ENCODE peak calls at places on chromosomes 6 and 20, in seven cellular contexts. L is fibroblast of mammary gland, P is upper lobe of right lung, Q is left ventricle myocardium inferior, U is uterus, C is ovary, F is Peyer's patch. W is an unnamed sample.
A peak's percentile ranks its signal among the peaks of the same experiment; 100 is the strongest.

GRCh38 chr6:167932468-167933276 is 64.8 kb upstream of the KIF25 start:
- DNase-seq in U (no peak), C (no peak), F (no peak), P (no peak), Q (no peak), L (peak; percentile 31), W (no peak)

GRCh38 chr20:43187476-43188233 is 2.1 kb downstream of the PTPRT start:
- DNase-seq in P (peak; percentile 84), Q (peak; percentile 68), C (peak; percentile 70), L (peak; percentile 58), F (peak; percentile 76), U (peak; percentile 60), W (no peak)

GRCh38 chr6:36621371-36621855 is 27.3 kb downstream of the SRSF3 start:
- DNase-seq in U (no peak), P (peak; percentile 27), Q (no peak), F (peak; percentile 59), C (no peak), L (no peak), W (no peak)

GRCh38 chr20:53981752-53982437 is 88.5 kb downstream of the BCAS1 start:
- DNase-seq in U (no peak), C (no peak), F (no peak), L (peak; percentile 65), Q (no peak), P (no peak), W (no peak)

GRCh38 chr20:14777571-14777970 is 440.2 kb upstream of the FLRT3 start:
- DNase-seq in U (no peak), L (no peak), C (no peak), P (no peak), Q (no peak), F (no peak), W (no peak)

GRCh38 chr6:132490024-132490423 is 22.9 kb downstream of the STX7 start:
- DNase-seq in F (no peak), C (no peak), U (no peak), Q (no peak), L (peak; percentile 62), P (no peak), W (peak; percentile 53)

GRCh38 chr20:41138527-41139226 is 1.3 kb downstream of the PLCG1 start:
- DNase-seq in U (no peak), Q (no peak), C (peak; percentile 42), F (peak; percentile 61), L (no peak), P (peak; percentile 56), W (no peak)

GRCh38 chr6:105591053-105591452 is 188.2 kb upstream of the PREP start:
- DNase-seq in Q (no peak), U (no peak), C (no peak), L (peak; percentile 57), F (no peak), P (no peak), W (no peak)

GRCh38 chr6:5499644-5500306 is 238.5 kb downstream of the FARS2 start:
- DNase-seq in L (peak; percentile 87), U (no peak), C (no peak), Q (no peak), P (no peak), F (no peak), W (no peak)

GRCh38 chr6:4804095-4804494 is 27.9 kb downstream of the CDYL start:
- DNase-seq in F (no peak), L (peak; percentile 82), Q (no peak), C (no peak), P (no peak), U (no peak), W (no peak)

GRCh38 chr6:3318226-3318625 is 59.5 kb downstream of the PSMG4 start:
- DNase-seq in C (no peak), P (no peak), L (no peak), U (no peak), F (no peak), Q (no peak), W (no peak)

GRCh38 chr20:57083072-57083471 is 183.4 kb downstream of the BMP7 start:
- DNase-seq in U (no peak), F (no peak), L (no peak), P (no peak), C (no peak), Q (no peak), W (no peak)

GRCh38 chr6:161792887-161793286 is 519.0 kb upstream of the AGPAT4 start:
- DNase-seq in C (no peak), U (no peak), Q (no peak), F (no peak), P (no peak), L (no peak), W (no peak)

GRCh38 chr6:11785449-11785951 is 6.9 kb upstream of the ADTRP start:
- DNase-seq in U (no peak), Q (no peak), C (no peak), F (no peak), L (no peak), P (no peak), W (no peak)

GRCh38 chr6:10399451-10399850 is 15.4 kb downstream of the TFAP2A start:
- DNase-seq in P (no peak), C (no peak), Q (no peak), L (no peak), U (no peak), F (no peak), W (no peak)

GRCh38 chr6:4351857-4352669 is 216.7 kb upstream of the ECI2 start:
- DNase-seq in U (peak; percentile 75), L (peak; percentile 94), F (no peak), Q (peak; percentile 74), C (peak; percentile 46), P (no peak), W (no peak)

GRCh38 chr6:56772737-56773184 is 130.1 kb upstream of the DST start:
- DNase-seq in F (no peak), P (no peak), Q (peak; percentile 47), L (peak; percentile 88), U (no peak), C (no peak), W (no peak)
- TF ChIP-seq CTCF in F (no peak), P (no peak), Q (no peak), L (no peak), U (no peak), C (no peak), W (no peak)

DNA sequence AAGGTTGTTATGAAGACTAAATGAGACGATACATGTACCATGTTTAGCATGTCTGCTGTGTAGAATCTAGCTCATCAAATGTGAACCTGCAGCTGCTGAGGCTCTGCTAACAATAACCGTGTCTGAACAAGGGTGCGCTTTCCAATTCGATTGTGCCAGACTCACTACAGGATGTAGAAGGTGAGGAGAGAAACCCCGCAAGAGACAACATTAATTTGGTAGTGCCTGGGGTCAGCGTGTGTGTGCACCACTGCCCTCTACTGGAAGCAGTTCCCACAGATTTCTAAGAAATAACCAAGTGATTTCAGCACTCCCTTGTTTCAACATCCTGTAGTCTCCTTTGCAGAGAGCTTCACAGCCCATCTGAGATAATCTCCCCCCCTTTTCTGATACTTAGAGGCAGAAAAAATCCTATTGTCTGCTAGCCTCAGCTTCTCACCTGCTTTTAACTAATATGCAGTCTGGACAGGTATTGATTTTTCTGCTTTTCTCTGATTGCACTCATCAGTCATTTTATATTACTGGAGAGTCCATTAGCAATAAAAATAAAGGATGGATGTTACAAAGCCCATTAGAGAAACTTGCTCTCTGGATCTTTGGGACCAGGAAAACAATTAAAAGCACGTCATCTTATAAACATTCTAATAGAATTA is 96.7 kb upstream of the BACH2 start:
- DNase-seq in U (peak; percentile 56), P (no peak), L (peak; percentile 75), F (no peak), Q (no peak), C (peak; percentile 62), W (no peak)
- TF ChIP-seq CTCF in U (peak; percentile 77), P (peak; percentile 85), L (peak; percentile 85), F (peak; percentile 70), Q (peak; percentile 86), C (peak; percentile 79), W (peak; percentile 75)

GRCh38 chr6:78781001-78781400 is 86.3 kb upstream of the IRAK1BP1 start:
- DNase-seq in Q (no peak), L (no peak), P (no peak), C (no peak), F (no peak), U (no peak), W (no peak)
- TF ChIP-seq CTCF in Q (no peak), L (no peak), P (no peak), C (no peak), F (no peak), U (no peak), W (no peak)

DNA sequence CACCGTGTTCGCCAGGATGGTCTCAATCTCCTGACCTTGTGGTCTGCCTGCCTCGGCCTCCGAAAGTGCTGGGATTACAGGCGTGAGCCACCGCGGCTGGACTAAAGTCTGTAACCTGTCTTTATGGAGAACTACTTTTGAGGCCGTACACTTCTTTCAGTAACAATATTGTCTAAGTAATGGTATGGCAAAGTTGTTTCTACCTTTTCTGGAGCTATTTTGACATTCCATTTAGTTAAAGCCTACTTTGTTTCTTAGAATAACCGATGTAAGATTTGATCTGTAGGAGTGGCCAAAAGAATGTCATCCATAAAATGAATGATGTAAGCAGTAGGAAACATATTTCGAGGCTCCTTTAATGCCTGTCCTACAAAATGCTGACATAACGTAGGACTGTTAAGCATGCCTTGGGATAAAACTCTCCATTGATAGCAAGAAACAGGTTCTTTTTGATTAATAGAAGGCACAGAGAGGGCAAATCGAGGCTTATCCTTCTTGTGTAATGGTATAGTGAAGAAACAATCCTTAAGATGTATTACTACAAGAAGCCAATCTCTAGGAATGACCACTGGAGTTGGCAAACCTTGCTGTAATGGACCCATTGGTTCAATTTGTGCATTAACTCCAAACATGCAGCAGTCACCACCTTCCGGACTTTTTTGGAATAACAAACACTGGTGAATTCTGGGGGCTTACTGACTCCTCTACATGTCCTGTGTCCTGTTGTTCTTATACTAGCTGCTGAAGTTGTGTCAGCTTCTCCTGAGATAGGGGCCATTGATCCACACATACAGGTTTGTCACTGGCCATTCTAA is 35.9 kb downstream of the HLA-DRA start:
- DNase-seq in Q (no peak), C (no peak), L (no peak), P (no peak), F (no peak), U (no peak), W (no peak)
- TF ChIP-seq CTCF in Q (no peak), C (no peak), L (no peak), P (no peak), F (no peak), U (no peak), W (no peak)

DNA sequence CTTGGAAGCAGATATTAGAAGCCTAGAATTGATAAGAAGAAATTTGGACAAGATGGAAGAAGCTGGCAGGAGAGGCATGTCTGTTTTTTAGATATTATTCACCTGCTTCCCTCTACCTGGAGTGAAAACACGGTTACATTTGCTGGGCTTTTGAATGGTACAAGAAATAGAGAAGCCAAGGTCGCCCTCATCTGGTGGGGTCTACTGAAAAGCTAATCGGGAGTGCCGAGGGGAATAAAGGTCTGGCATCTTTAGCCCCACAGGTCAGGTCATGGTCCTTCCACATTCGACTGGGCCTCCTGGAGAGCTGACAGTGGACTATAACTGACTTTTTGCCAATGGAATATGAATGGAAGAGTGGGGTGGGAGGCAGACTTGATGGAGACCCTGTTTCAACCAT is 4.6 kb upstream of the C2 start:
- DNase-seq in Q (no peak), F (no peak), U (no peak), L (peak; percentile 29), P (no peak), C (no peak), W (no peak)
- TF ChIP-seq CTCF in Q (peak; percentile 22), F (no peak), U (peak; percentile 19), L (peak; percentile 17), P (no peak), C (no peak), W (no peak)